ENCODE peak calls at places on chromosome X, in eight cellular contexts. S, Q, K, F, X, T, E and R are unnamed samples.

GRCh38 chrX:30504309-30504708 is 73.3 kb downstream of the TASL start:
- DNase-seq in S (no peak), Q (no peak), K (peak), F (peak), X (peak), T (no peak), E (no peak), R (peak)

GRCh38 chrX:14027511-14028019 is 2.1 kb downstream of the GEMIN8 start:
- DNase-seq in S (peak), Q (no peak), K (peak), F (peak), X (peak), T (no peak), E (peak), R (peak)

GRCh38 chrX:24444645-24445044 is 20.4 kb upstream of the PDK3 start:
- DNase-seq in S (no peak), Q (no peak), K (no peak), F (no peak), X (no peak), T (no peak), E (no peak), R (no peak)

GRCh38 chrX:140949231-140949630 is 53.2 kb upstream of the SPANXB1 start:
- DNase-seq in S (no peak), Q (no peak), K (no peak), F (no peak), X (no peak), T (no peak), E (no peak), R (no peak)

GRCh38 chrX:129522184-129523059 is 868 bp downstream of the SMARCA1 start:
- DNase-seq in S (peak), Q (peak), K (peak), F (no peak), X (no peak), T (peak), E (peak), R (peak)

GRCh38 chrX:100980608-100981497 is 11.3 kb downstream of the ARL13A start:
- DNase-seq in S (peak), Q (peak), K (peak), F (no peak), X (no peak), T (peak), E (peak), R (peak)

GRCh38 chrX:72062890-72063289 is 68.8 kb downstream of the RTL5 start:
- DNase-seq in S (no peak), Q (no peak), K (no peak), F (no peak), X (no peak), T (no peak), E (no peak), R (no peak)

GRCh38 chrX:46029777-46030176 is 515.4 kb downstream of the ZNF674 start:
- DNase-seq in S (peak), Q (no peak), K (no peak), F (no peak), X (no peak), T (no peak), E (no peak), R (no peak)

GRCh38 chrX:56796641-56797395 is 67.8 kb downstream of the NBDY start:
- DNase-seq in S (no peak), Q (peak), K (no peak), F (no peak), X (no peak), T (no peak), E (no peak), R (no peak)

GRCh38 chrX:36867143-36867542 is 141.0 kb upstream of the FAM47C start:
- DNase-seq in S (no peak), Q (no peak), K (peak), F (peak), X (no peak), T (no peak), E (peak), R (peak)

GRCh38 chrX:3176439-3176820 is 135.2 kb downstream of the ARSF start:
- DNase-seq in S (peak), Q (no peak), K (peak), F (no peak), X (no peak), T (no peak), E (no peak), R (peak)

GRCh38 chrX:49977319-49978090 is 55.1 kb downstream of the CLCN5 start:
- DNase-seq in S (no peak), Q (no peak), K (no peak), F (peak), X (no peak), T (no peak), E (no peak), R (no peak)

GRCh38 chrX:2774776-2775175 is 22.9 kb downstream of the XG start:
- DNase-seq in S (no peak), Q (no peak), K (no peak), F (no peak), X (no peak), T (no peak), E (no peak), R (no peak)

GRCh38 chrX:108224727-108225455 is 133.3 kb downstream of the ATG4A start:
- DNase-seq in S (no peak), Q (no peak), K (peak), F (peak), X (no peak), T (no peak), E (peak), R (peak)

GRCh38 chrX:40012800-40013682 is 84.7 kb downstream of the BCOR start:
- DNase-seq in S (peak), Q (peak), K (peak), F (peak), X (peak), T (peak), E (peak), R (peak)

GRCh38 chrX:40010550-40011364 is 87.0 kb downstream of the BCOR start:
- DNase-seq in S (no peak), Q (no peak), K (no peak), F (no peak), X (no peak), T (no peak), E (no peak), R (no peak)

GRCh38 chrX:40012039-40012799 is 85.5 kb downstream of the BCOR start:
- DNase-seq in S (peak), Q (no peak), K (peak), F (no peak), X (no peak), T (peak), E (peak), R (peak)

GRCh38 chrX:40009890-40010289 is 87.9 kb downstream of the BCOR start:
- DNase-seq in S (no peak), Q (no peak), K (no peak), F (peak), X (no peak), T (no peak), E (no peak), R (no peak)

DNA sequence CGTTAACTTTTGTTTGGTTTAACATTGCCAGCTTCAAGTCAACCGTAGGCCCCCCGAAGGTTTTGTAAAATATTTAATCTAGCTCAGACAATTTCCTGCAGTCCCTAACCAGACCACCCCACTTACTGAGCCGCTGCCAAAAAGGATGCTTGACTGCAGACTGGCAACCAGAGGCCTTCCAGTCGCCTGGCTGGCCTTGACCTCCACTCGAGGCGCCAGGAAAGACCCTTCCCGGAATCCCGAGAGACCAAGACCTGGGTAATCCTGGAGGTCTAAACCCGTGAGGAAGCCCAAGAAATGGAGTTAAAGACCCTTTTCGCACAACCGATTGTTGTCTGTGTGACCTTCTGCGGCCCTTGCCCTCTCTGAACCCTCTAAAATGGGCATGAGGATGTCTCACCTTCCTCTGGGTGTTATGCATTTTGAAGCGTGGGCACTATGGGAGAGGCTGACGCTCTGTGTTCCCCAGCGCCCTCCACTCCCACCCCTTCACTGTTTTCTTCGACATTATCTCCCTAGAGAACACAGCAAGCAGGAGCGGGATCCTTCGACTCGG is 86.2 kb downstream of the BCOR start:
- DNase-seq in S (no peak), Q (no peak), K (no peak), F (no peak), X (no peak), T (no peak), E (no peak), R (no peak)
- H3K4me3 ChIP-seq in S (peak), Q (no peak), K (no peak), F (no peak), X (no peak), T (no peak), E (no peak), R (no peak)

GRCh38 chrX:148500428-148501120 is at the start of gene AFF2:
- DNase-seq in S (peak), Q (no peak), K (peak), F (peak), X (peak), T (peak), E (peak), R (peak)
- H3K4me3 ChIP-seq in S (peak), Q (peak), K (peak), F (peak), X (peak), T (peak), E (peak), R (peak)

DNA sequence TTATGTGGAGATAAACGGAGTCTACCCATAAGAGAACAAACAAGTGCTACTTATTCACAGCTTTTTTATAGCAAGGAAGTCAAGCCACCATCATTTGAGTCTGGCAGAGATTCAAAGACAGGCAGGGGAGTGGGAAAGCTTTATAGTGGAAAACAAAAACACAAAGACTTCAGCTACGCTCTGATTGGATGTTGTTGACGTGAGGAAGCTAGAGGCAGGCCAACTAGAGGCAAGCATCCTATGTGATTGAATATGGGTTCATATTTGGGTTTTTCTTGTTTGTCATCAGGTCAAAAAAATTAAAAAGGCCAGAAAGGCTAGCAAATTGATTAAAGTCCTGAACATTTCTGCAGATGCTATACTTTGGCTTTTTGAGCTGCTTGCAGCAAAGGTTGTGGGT is 709 bp upstream of the TCEAL4 start:
- DNase-seq in S (no peak), Q (no peak), K (peak), F (no peak), X (no peak), T (no peak), E (peak), R (no peak)
- H3K4me3 ChIP-seq in S (no peak), Q (no peak), K (peak), F (peak), X (no peak), T (no peak), E (peak), R (no peak)

GRCh38 chrX:134626434-134626833 is 31.8 kb downstream of the PLAC1 start:
- DNase-seq in S (no peak), Q (no peak), K (no peak), F (no peak), X (no peak), T (no peak), E (no peak), R (no peak)
- H3K4me3 ChIP-seq in S (no peak), Q (no peak), K (no peak), F (no peak), X (no peak), T (no peak), E (no peak), R (no peak)

GRCh38 chrX:51853251-51853650 is 40.2 kb upstream of the MAGED1 start:
- DNase-seq in S (no peak), Q (no peak), K (no peak), F (no peak), X (no peak), T (no peak), E (no peak), R (no peak)

GRCh38 chrX:51851507-51852085 is 41.8 kb upstream of the MAGED1 start:
- DNase-seq in S (no peak), Q (no peak), K (no peak), F (no peak), X (peak), T (no peak), E (no peak), R (no peak)

GRCh38 chrX:51852621-51853020 is 40.8 kb upstream of the MAGED1 start:
- DNase-seq in S (no peak), Q (no peak), K (no peak), F (no peak), X (no peak), T (no peak), E (no peak), R (no peak)

GRCh38 chrX:51855698-51856097 is 37.7 kb upstream of the MAGED1 start:
- DNase-seq in S (no peak), Q (no peak), K (no peak), F (no peak), X (no peak), T (no peak), E (no peak), R (no peak)

GRCh38 chrX:51852096-51852495 is 41.3 kb upstream of the MAGED1 start:
- DNase-seq in S (no peak), Q (no peak), K (no peak), F (no peak), X (no peak), T (no peak), E (no peak), R (no peak)
- H3K4me3 ChIP-seq in S (no peak), Q (no peak), K (no peak), F (no peak), X (no peak), T (no peak), E (no peak), R (no peak)

GRCh38 chrX:118655561-118656246 is 71.7 kb upstream of the IL13RA1 start:
- DNase-seq in S (peak), Q (no peak), K (peak), F (no peak), X (no peak), T (no peak), E (peak), R (peak)

GRCh38 chrX:118654331-118654730 is 73.1 kb upstream of the IL13RA1 start:
- DNase-seq in S (no peak), Q (no peak), K (no peak), F (no peak), X (no peak), T (no peak), E (no peak), R (no peak)

GRCh38 chrX:118657413-118657812 is 70.0 kb upstream of the IL13RA1 start:
- DNase-seq in S (no peak), Q (no peak), K (no peak), F (no peak), X (no peak), T (no peak), E (no peak), R (no peak)

GRCh38 chrX:118652717-118653116 is 74.7 kb upstream of the IL13RA1 start:
- DNase-seq in S (peak), Q (no peak), K (peak), F (no peak), X (no peak), T (peak), E (peak), R (peak)
- H3K4me3 ChIP-seq in S (no peak), Q (no peak), K (no peak), F (no peak), X (no peak), T (no peak), E (no peak), R (no peak)

GRCh38 chrX:152897216-152898144 is at the start of gene ZNF185:
- DNase-seq in S (peak), Q (peak), K (peak), F (no peak), X (no peak), T (peak), E (no peak), R (no peak)
- H3K4me3 ChIP-seq in S (peak), Q (no peak), K (peak), F (no peak), X (no peak), T (peak), E (peak), R (peak)

GRCh38 chrX:136437774-136438173 is 50.0 kb upstream of the BRS3 start:
- DNase-seq in S (no peak), Q (no peak), K (no peak), F (no peak), X (no peak), T (no peak), E (no peak), R (no peak)
- H3K4me3 ChIP-seq in S (no peak), Q (no peak), K (no peak), F (no peak), X (no peak), T (no peak), E (no peak), R (no peak)